ENCODE peak calls at places on chromosomes 3 and 15, in five cellular contexts. Q, D, U, A and X are unnamed samples.

GRCh38 chr3:39748002-39748401 is 61.4 kb upstream of the MYRIP start:
- DNase-seq in Q (no peak), D (no peak), U (no peak), A (no peak), X (no peak)

GRCh38 chr3:136802481-136802996 is 16.4 kb upstream of the SLC35G2 start:
- DNase-seq in Q (no peak), D (peak; percentile 40), U (no peak), A (no peak), X (no peak)

GRCh38 chr15:43954181-43954621 is 127.4 kb downstream of the WDR76 start:
- DNase-seq in Q (no peak), D (no peak), U (no peak), A (no peak), X (no peak)

GRCh38 chr15:101013151-101013550 is 94.0 kb downstream of the LRRK1 start:
- DNase-seq in Q (no peak), D (no peak), U (no peak), A (no peak), X (no peak)

GRCh38 chr3:187808466-187809291 is 63.4 kb upstream of the BCL6 start:
- DNase-seq in Q (no peak), D (no peak), U (no peak), A (no peak), X (no peak)

GRCh38 chr3:100230715-100231114 is 30.1 kb upstream of the TBC1D23 start:
- DNase-seq in Q (no peak), D (no peak), U (no peak), A (no peak), X (no peak)

GRCh38 chr3:18195836-18196235 is 229.3 kb downstream of the SATB1 start:
- DNase-seq in Q (no peak), D (no peak), U (no peak), A (no peak), X (no peak)

GRCh38 chr3:52068730-52069129 is 12.4 kb upstream of the DUSP7 start:
- DNase-seq in Q (no peak), D (no peak), U (no peak), A (no peak), X (no peak)

GRCh38 chr15:78675617-78676360 is 34.8 kb upstream of the CHRNB4 start:
- DNase-seq in Q (no peak), D (no peak), U (no peak), A (peak; percentile 52), X (no peak)

GRCh38 chr15:71725215-71725955 is 85.0 kb upstream of the NR2E3 start:
- DNase-seq in Q (no peak), D (peak; percentile 40), U (no peak), A (no peak), X (no peak)

GRCh38 chr3:71130516-71131384 is 452.8 kb downstream of the FOXP1 start:
- DNase-seq in Q (peak; percentile 29), D (peak; percentile 87), U (peak; percentile 76), A (peak; percentile 88), X (peak; percentile 59)

GRCh38 chr3:126848991-126849390 is 133.9 kb upstream of the PLXNA1 start:
- DNase-seq in Q (no peak), D (no peak), U (no peak), A (peak; percentile 40), X (no peak)

GRCh38 chr15:83983634-83984458 is 251.7 kb upstream of the GOLGA6L4 start:
- DNase-seq in Q (no peak), D (no peak), U (no peak), A (no peak), X (no peak)

GRCh38 chr15:69504352-69505040 is 51.9 kb downstream of the RPLP1 start:
- DNase-seq in Q (no peak), D (no peak), U (no peak), A (no peak), X (no peak)

GRCh38 chr15:31327674-31328424 is 1.2 kb downstream of the KLF13 start:
- DNase-seq in Q (no peak), D (peak; percentile 43), U (peak; percentile 59), A (peak; percentile 96), X (no peak)
- TF ChIP-seq CTCF in Q (no peak), D (no peak), U (no peak), A (no peak), X (no peak)

GRCh38 chr3:49867400-49867799 is 2.3 kb downstream of the CAMKV start:
- DNase-seq in Q (no peak), D (no peak), U (no peak), A (no peak), X (no peak)
- H3K4me3 ChIP-seq in Q (no peak overlapping the region), D (no peak overlapping the region), U (no peak overlapping the region), A (no peak overlapping the region), X (no peak overlapping the region)

DNA sequence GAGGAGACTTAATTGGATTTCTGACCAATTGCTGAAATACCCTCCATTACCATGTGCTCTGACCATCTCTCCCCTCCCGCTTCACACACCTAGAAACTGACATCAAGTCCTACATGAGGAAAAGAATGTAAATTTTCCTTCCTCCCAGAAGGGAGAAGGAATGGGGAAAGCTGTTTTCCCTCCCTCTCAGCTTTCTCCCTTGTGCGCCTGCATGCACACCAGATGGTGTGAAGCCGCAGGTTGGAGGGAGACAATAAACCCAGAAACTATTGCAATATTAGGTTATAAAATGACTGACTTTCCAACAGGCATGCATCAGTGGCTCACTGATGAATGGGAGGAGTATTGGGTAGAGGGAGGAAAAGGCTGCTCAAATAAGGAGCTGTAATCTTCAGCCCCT is 50.9 kb downstream of the MB21D2 start:
- DNase-seq in Q (no peak), D (no peak), U (no peak), A (no peak), X (no peak)
- TF ChIP-seq CTCF in Q (no peak), D (no peak), U (no peak), A (no peak), X (no peak)

GRCh38 chr15:63523306-63523990 is 19.1 kb downstream of the USP3 start:
- DNase-seq in Q (no peak), D (peak; percentile 25), U (no peak), A (no peak), X (no peak)
- H3K4me3 ChIP-seq in Q (no peak overlapping the region), D (no peak overlapping the region), U (no peak overlapping the region), A (no peak overlapping the region), X (no peak overlapping the region)